ENCODE peak calls at places on chromosomes 2 and 18, in ten cellular contexts. A is heart left ventricle, U is bronchial epithelial cell, T is cardiac muscle cell, E is WERI-Rb-1, M is esophagus squamous epithelium, S is ovary, F is AG10803, B is GM23338, W is cardiac fibroblast. P is an unnamed sample.

GRCh38 chr2:176830362-176830761 is 382.2 kb upstream of the HNRNPA3 start:
- DNase-seq in F (no peak), U (no peak), E (peak), M (no peak), T (peak), B (peak), W (no peak), S (no peak), A (no peak), P (no peak)

GRCh38 chr2:94874277-94874997 is 3.2 kb downstream of the TEKT4 start:
- DNase-seq in M (no peak), S (no peak), E (peak), A (no peak), B (peak), F (peak), T (peak), W (peak), U (no peak), P (no peak)

GRCh38 chr2:159614534-159615186 is 1.7 kb downstream of the BAZ2B start:
- DNase-seq in F (no peak), A (no peak), M (no peak), U (no peak), S (no peak), E (no peak), T (no peak), B (no peak), W (no peak), P (no peak)

GRCh38 chr2:234861841-234862735 is 89.7 kb upstream of the SH3BP4 start:
- DNase-seq in T (peak), S (no peak), M (no peak), E (no peak), W (no peak), A (peak), F (peak), U (peak), B (no peak), P (no peak)

GRCh38 chr2:237205111-237205541 is 119.4 kb downstream of the COPS8 start:
- DNase-seq in B (no peak), A (no peak), E (no peak), U (no peak), T (no peak), M (no peak), S (no peak), W (no peak), F (peak), P (no peak)

GRCh38 chr2:6163932-6164331 is 471.7 kb downstream of the SOX11 start:
- DNase-seq in E (no peak), W (no peak), M (no peak), S (no peak), B (no peak), U (no peak), T (no peak), F (no peak), A (no peak), P (no peak)

GRCh38 chr2:120597595-120598193 is 138.0 kb upstream of the GLI2 start:
- DNase-seq in T (no peak), A (no peak), W (no peak), F (peak), U (no peak), E (no peak), B (no peak), M (no peak), S (no peak), P (no peak)

GRCh38 chr2:215619022-215619958 is 183.4 kb upstream of the FN1 start:
- DNase-seq in A (no peak), W (peak), M (no peak), F (no peak), E (peak), T (peak), S (no peak), U (no peak), B (peak), P (no peak)

GRCh38 chr18:10140461-10140911 is 226.7 kb downstream of the VAPA start:
- DNase-seq in E (no peak), T (no peak), M (no peak), W (peak), B (peak), S (no peak), F (peak), U (peak), A (no peak), P (no peak)

GRCh38 chr18:79912409-79912991 is 39.0 kb downstream of the SLC66A2 start:
- DNase-seq in S (no peak), W (peak), A (no peak), F (peak), T (no peak), B (no peak), E (no peak), M (no peak), U (no peak), P (no peak)

GRCh38 chr2:75277111-75277510 is 77.8 kb upstream of the TACR1 start:
- DNase-seq in A (no peak), W (peak), F (peak), E (no peak), M (no peak), B (no peak), T (no peak), U (peak), S (no peak), P (no peak)

GRCh38 chr2:174666786-174667369 is 69.3 kb upstream of the WIPF1 start:
- DNase-seq in A (no peak), S (no peak), U (no peak), W (no peak), T (no peak), E (no peak), B (no peak), M (no peak), F (no peak), P (no peak)

GRCh38 chr2:141062443-141062842 is 1068.4 kb downstream of the LRP1B start:
- DNase-seq in W (no peak), B (no peak), T (peak), A (peak), U (no peak), M (no peak), S (no peak), F (no peak), E (no peak), P (no peak)

GRCh38 chr2:9808334-9809063 is 34.8 kb upstream of the TAF1B start:
- DNase-seq in T (no peak), E (no peak), F (no peak), U (no peak), M (no peak), W (no peak), B (no peak), S (no peak), A (no peak), P (no peak)

GRCh38 chr18:70296289-70296688 is 7.4 kb downstream of the SOCS6 start:
- DNase-seq in F (no peak), E (no peak), U (no peak), S (no peak), M (no peak), B (no peak), T (peak), W (no peak), A (peak), P (no peak)

GRCh38 chr2:3422161-3422767 is 42.8 kb downstream of the TRAPPC12 start:
- DNase-seq in T (no peak), U (no peak), W (no peak), F (no peak), B (no peak), M (no peak), E (no peak), A (no peak), S (no peak), P (no peak)

GRCh38 chr2:85674417-85674816 is 6.4 kb upstream of the SFTPB start:
- DNase-seq in M (no peak), B (no peak), W (peak), F (peak), E (no peak), S (no peak), T (no peak), U (no peak), A (no peak), P (no peak)

GRCh38 chr2:181203916-181204315 is 223.5 kb downstream of the UBE2E3 start:
- DNase-seq in M (no peak), W (peak), B (no peak), T (no peak), U (no peak), S (no peak), F (peak), A (no peak), E (no peak), P (no peak)

GRCh38 chr2:85889648-85890281 is 975 bp upstream of the ST3GAL5 start:
- DNase-seq in U (peak), T (no peak), B (no peak), S (peak), E (peak), M (no peak), W (no peak), A (no peak), F (no peak), P (no peak)

GRCh38 chr2:148501545-148501944 is 143.0 kb upstream of the EPC2 start:
- DNase-seq in W (no peak), T (no peak), B (no peak), S (no peak), U (no peak), E (no peak), M (no peak), F (no peak), A (no peak), P (no peak)

GRCh38 chr2:128310094-128310716 is 8.5 kb downstream of the HS6ST1 start:
- DNase-seq in A (peak), F (no peak), W (no peak), U (no peak), B (no peak), E (peak), M (no peak), T (no peak), S (peak), P (no peak)

GRCh38 chr2:143936758-143937562 is 583.0 kb downstream of the ZEB2 start:
- DNase-seq in B (peak), S (peak), F (peak), A (peak), T (peak), U (no peak), E (peak), M (no peak), W (peak), P (no peak)

GRCh38 chr2:6968319-6969100 is 51.3 kb downstream of the RNF144A start:
- DNase-seq in A (peak), E (peak), B (peak), T (peak), S (no peak), W (no peak), F (no peak), U (no peak), M (no peak), P (no peak)

GRCh38 chr18:36544036-36544725 is 246.7 kb downstream of the FHOD3 start:
- DNase-seq in F (peak), M (no peak), U (peak), W (peak), A (peak), S (peak), E (no peak), T (no peak), B (no peak), P (no peak)

GRCh38 chr2:15906778-15907177 is 33.6 kb upstream of the MYCN start:
- DNase-seq in S (no peak), F (no peak), A (no peak), E (no peak), T (no peak), M (no peak), W (no peak), U (no peak), B (no peak), P (no peak)

GRCh38 chr2:226683926-226684562 is 115.6 kb downstream of the IRS1 start:
- DNase-seq in S (no peak), W (no peak), A (no peak), F (no peak), T (no peak), M (no peak), U (no peak), B (no peak), E (no peak), P (no peak)

GRCh38 chr2:68714866-68715265 is 19.7 kb upstream of the ARHGAP25 start:
- DNase-seq in T (no peak), A (peak), M (peak), B (no peak), W (peak), U (no peak), F (no peak), E (no peak), S (no peak), P (no peak)

GRCh38 chr2:3386448-3386958 is 7.0 kb downstream of the TRAPPC12 start:
- DNase-seq in T (no peak), B (no peak), M (no peak), S (no peak), W (no peak), U (no peak), A (no peak), E (no peak), F (no peak), P (no peak)

GRCh38 chr2:20224716-20225293 is at the start of gene SDC1:
- DNase-seq in T (peak), B (peak), M (no peak), F (peak), W (peak), E (peak), U (peak), S (peak), A (no peak), P (no peak)
- H3K4me3 ChIP-seq in T (peak), B (peak), M (peak), F (peak), W (peak), E (peak), U (peak), S (peak), A (peak), P (peak)

GRCh38 chr2:21928292-21928691 is 804.5 kb downstream of the TDRD15 start:
- DNase-seq in S (no peak), U (no peak), T (no peak), F (no peak), A (no peak), E (no peak), M (no peak), B (peak), W (peak), P (no peak)
- TF ChIP-seq CTCF in S (no peak), U (no peak), T (peak), F (no peak), A (peak), E (no peak), M (no peak), B (peak), W (peak), P (no peak)

DNA sequence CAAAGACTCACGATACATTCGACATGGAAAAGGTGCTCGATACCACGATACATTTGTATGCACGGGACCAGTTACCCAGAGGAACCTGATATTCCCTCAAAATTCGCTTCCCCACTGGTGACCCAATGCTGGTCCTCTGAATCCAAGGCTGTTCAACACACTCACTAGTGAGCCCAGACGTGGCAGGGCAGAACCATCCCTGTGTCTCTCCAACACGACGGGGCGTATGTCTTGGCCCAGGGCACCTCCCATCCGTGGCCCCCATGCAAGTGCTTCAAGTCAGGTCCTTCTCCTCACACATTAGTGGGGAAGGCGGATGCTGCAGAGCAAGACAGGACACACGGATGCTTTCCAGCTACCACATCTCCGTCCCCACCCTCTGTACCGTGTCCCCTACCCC is 6.1 kb downstream of the CRACDL start:
- DNase-seq in B (no peak), W (no peak), S (no peak), T (no peak), F (no peak), A (no peak), M (no peak), E (no peak), U (no peak), P (no peak)
- H3K4me3 ChIP-seq in B (no peak), W (no peak), S (no peak), T (no peak), F (no peak), A (no peak), M (no peak), E (no peak), U (no peak), P (no peak)

DNA sequence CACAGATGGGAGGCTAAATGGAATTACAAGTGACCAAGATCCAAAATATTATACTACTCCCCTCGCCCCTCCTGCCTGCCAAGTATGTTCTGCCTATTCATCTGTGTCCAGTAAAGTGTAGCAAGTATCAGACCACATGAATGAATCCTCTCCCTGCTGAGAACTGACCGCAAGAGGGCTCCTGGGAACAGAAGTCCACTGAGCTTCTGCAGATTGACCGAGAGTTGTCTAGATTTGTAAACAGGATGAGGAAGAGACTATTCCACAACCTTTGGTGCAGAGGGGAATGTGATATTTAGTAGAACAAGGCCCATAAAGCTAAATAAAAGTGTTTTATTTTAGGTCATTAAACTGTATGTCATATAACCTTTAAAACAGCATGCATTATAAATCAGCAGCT is 376.9 kb downstream of the DCC start:
- DNase-seq in W (peak), U (peak), F (peak), T (peak), B (peak), S (no peak), M (no peak), A (no peak), E (peak), P (peak)
- TF ChIP-seq CTCF in W (no peak), U (peak), F (peak), T (no peak), B (peak), S (no peak), M (no peak), A (no peak), E (peak), P (peak)